ENCODE peak calls at places on chromosomes 4 and X, in nine cellular contexts. A is body of pancreas, G is neural progenitor cell, T is mammary epithelial cell, S is GM13977, Y is BJ, R is heart right ventricle, I is astrocyte, F is fibroblast of lung. Q is an unnamed sample.

GRCh38 chrX:134006484-134007161 is 21.2 kb upstream of the GPC3 start:
- DNase-seq in F (peak; percentile 20), S (no peak), G (no peak), T (no peak), R (no peak), A (no peak), Y (no peak), I (no peak), Q (no peak)

GRCh38 chr4:81827568-81828202 is 356.0 kb upstream of the RASGEF1B start:
- DNase-seq in G (no peak), A (no peak), Y (no peak), F (no peak), S (peak; percentile 4), I (no peak), T (peak; percentile 21), R (no peak), Q (no peak)

GRCh38 chrX:125382148-125382628 is 62.5 kb downstream of the TEX13C start:
- DNase-seq in T (no peak), A (no peak), G (no peak), Y (no peak), F (no peak), S (no peak), I (no peak), R (no peak), Q (no peak)

GRCh38 chr4:4461850-4462249 is 74.9 kb downstream of the NSG1 start:
- DNase-seq in T (no peak), S (no peak), G (no peak), I (no peak), Y (no peak), F (no peak), R (no peak), A (peak; percentile 46), Q (no peak)

GRCh38 chrX:76428243-76429130 is 977 bp downstream of the MAGEE1 start:
- DNase-seq in G (peak; percentile 10), S (no peak), I (no peak), A (peak; percentile 32), Y (no peak), T (peak; percentile 1), R (no peak), F (no peak), Q (no peak)

GRCh38 chr4:133131829-133132485 is 17.1 kb upstream of the PCDH10 start:
- DNase-seq in Y (no peak), A (no peak), I (no peak), S (no peak), T (no peak), F (no peak), R (no peak), G (no peak), Q (no peak)

GRCh38 chr4:119068529-119068962 is 67.1 kb upstream of the MYOZ2 start:
- DNase-seq in G (no peak), F (no peak), A (no peak), I (no peak), T (peak; percentile 73), S (no peak), Y (peak; percentile 76), R (no peak), Q (no peak)

GRCh38 chrX:123860506-123860840 is 620 bp downstream of the XIAP start:
- DNase-seq in F (peak; percentile 58), G (no peak), T (no peak), I (no peak), R (peak; percentile 18), S (peak; percentile 56), Y (no peak), A (no peak), Q (no peak)

GRCh38 chr4:151198748-151199147 is 78.2 kb upstream of the PRSS48 start:
- DNase-seq in F (peak; percentile 86), A (no peak), G (no peak), I (no peak), Y (no peak), S (no peak), R (no peak), T (no peak), Q (no peak)

GRCh38 chr4:142781114-142781513 is 65.0 kb downstream of the INPP4B start:
- DNase-seq in R (no peak), S (no peak), T (peak; percentile 16), F (no peak), G (no peak), A (no peak), Y (no peak), I (peak; percentile 23), Q (no peak)

GRCh38 chr4:88674989-88675388 is 22.6 kb downstream of the NAP1L5 start:
- DNase-seq in I (peak; percentile 58), T (peak; percentile 5), A (no peak), F (peak; percentile 26), R (no peak), Y (no peak), G (no peak), S (no peak), Q (no peak)

GRCh38 chrX:24231169-24231568 is 81.6 kb downstream of the ZFX start:
- DNase-seq in F (peak; percentile 87), G (no peak), Y (peak; percentile 37), I (peak; percentile 88), T (peak; percentile 84), A (peak; percentile 19), S (peak; percentile 15), R (peak; percentile 35), Q (no peak)

GRCh38 chr4:139595989-139596679 is 40.1 kb upstream of the SETD7 start:
- DNase-seq in A (no peak), S (no peak), Y (no peak), R (no peak), F (peak; percentile 78), I (peak; percentile 34), G (no peak), T (peak; percentile 46), Q (no peak)

GRCh38 chrX:151692825-151693224 is 2.4 kb upstream of the PRRG3 start:
- DNase-seq in S (no peak), F (no peak), I (no peak), T (no peak), A (no peak), G (no peak), Y (no peak), R (no peak), Q (no peak)

GRCh38 chrX:121479406-121479805 is 432.0 kb downstream of the GLUD2 start:
- DNase-seq in T (no peak), R (no peak), Y (no peak), G (peak; percentile 12), S (no peak), I (no peak), A (no peak), F (no peak), Q (no peak)

GRCh38 chr4:109295081-109295480 is 7.4 kb downstream of the COL25A1 start:
- DNase-seq in A (no peak), T (no peak), S (no peak), G (no peak), Y (no peak), F (no peak), I (no peak), R (no peak), Q (no peak)

GRCh38 chrX:79524642-79525041 is 157.5 kb upstream of the ITM2A start:
- DNase-seq in F (no peak), A (no peak), T (peak; percentile 3), G (peak; percentile 8), Y (no peak), R (no peak), I (no peak), S (peak; percentile 13), Q (no peak)
- TF ChIP-seq CTCF in F (no peak), A (no peak), T (peak; percentile 27), G (peak; percentile 44), Y (no peak), R (no peak), I (no peak), S (peak; percentile 39), Q (no peak)

GRCh38 chr4:148412460-148412859 is 29.8 kb downstream of the NR3C2 start:
- DNase-seq in T (no peak), R (no peak), G (no peak), A (no peak), F (no peak), I (no peak), Y (no peak), S (no peak), Q (no peak)

GRCh38 chr4:148415500-148415899 is 26.7 kb downstream of the NR3C2 start:
- DNase-seq in I (no peak), T (no peak), F (peak; percentile 32), A (no peak), R (no peak), S (no peak), Y (no peak), G (peak; percentile 25), Q (no peak)
- TF ChIP-seq CTCF in I (no peak), T (no peak), F (peak; percentile 10), A (no peak), R (no peak), S (no peak), Y (no peak), G (peak; percentile 26), Q (peak; percentile 34)

GRCh38 chr4:172202480-172203076 is 389.4 kb downstream of the GALNTL6 start:
- DNase-seq in I (peak; percentile 8), Y (peak; percentile 6), S (peak; percentile 33), R (no peak), T (no peak), F (peak; percentile 16), A (no peak), G (peak; percentile 58), Q (no peak)
- TF ChIP-seq CTCF in I (peak; percentile 68), Y (peak; percentile 69), S (peak; percentile 57), R (no peak), T (peak; percentile 62), F (peak; percentile 45), A (peak; percentile 52), G (peak; percentile 84), Q (peak; percentile 38)

GRCh38 chr4:183256343-183256742 is 63.7 kb downstream of the CLDN22 start:
- DNase-seq in G (no peak), R (no peak), T (no peak), F (peak; percentile 8), I (no peak), S (no peak), A (no peak), Y (no peak), Q (no peak)

GRCh38 chr4:183260491-183261151 is 59.5 kb downstream of the CLDN22 start:
- DNase-seq in T (no peak), R (no peak), G (no peak), S (no peak), A (peak; percentile 35), I (no peak), F (no peak), Y (no peak), Q (no peak)

GRCh38 chr4:183255487-183255886 is 64.6 kb downstream of the CLDN22 start:
- DNase-seq in R (no peak), I (no peak), F (no peak), T (no peak), A (no peak), G (no peak), S (no peak), Y (no peak), Q (no peak)

GRCh38 chr4:183256756-183257385 is 63.2 kb downstream of the CLDN22 start:
- DNase-seq in F (peak; percentile 59), G (peak; percentile 76), S (peak; percentile 41), R (peak; percentile 35), A (peak; percentile 62), T (peak; percentile 20), Y (no peak), I (no peak), Q (peak; percentile 31)

GRCh38 chr4:183257808-183258207 is 62.3 kb downstream of the CLDN22 start:
- DNase-seq in T (no peak), A (no peak), Y (no peak), F (no peak), I (no peak), G (peak; percentile 15), S (no peak), R (no peak), Q (no peak)
- TF ChIP-seq CTCF in T (no peak), A (no peak), Y (no peak), F (no peak), I (no peak), G (peak; percentile 15), S (no peak), R (no peak), Q (no peak)

Q was measured in left ventricle myocardium inferior.